ENCODE peak calls at places on chromosomes 16 and 17, in ten cellular contexts. One of them, this sample, is unnamed.

GRCh38 chr16:2761886-2762583 is 9.6 kb downstream of the SRRM2 start:
- DNase-seq in stimulated activated naive CD8-positive, alpha-beta T cell treated with anti-CD3 and anti-CD28 coated beads, Interleukin-15, amount 100 ng/mL, for 72 hours: no peak
- DNase-seq in GM12865: no peak
- DNase-seq in GM23248: no peak
- DNase-seq in NCI-H146: no peak
- DNase-seq in sigmoid colon: no peak
- DNase-seq in NCI-H1092 treated with DMSO at 0.1 percent for 48 hours: no peak
- DNase-seq in T1000: no peak
- DNase-seq in Caki2: no peak
- DNase-seq in T-helper 1 cell: no peak
- DNase-seq in this sample: no peak

GRCh38 chr17:4090898-4091297 is 51.9 kb downstream of the ZZEF1 start:
- DNase-seq in T1000: no peak
- DNase-seq in T-helper 1 cell: no peak
- DNase-seq in GM23248: peak
- DNase-seq in NCI-H1092 treated with DMSO at 0.1 percent for 48 hours: no peak
- DNase-seq in stimulated activated naive CD8-positive, alpha-beta T cell treated with anti-CD3 and anti-CD28 coated beads, Interleukin-15, amount 100 ng/mL, for 72 hours: no peak
- DNase-seq in sigmoid colon: no peak
- DNase-seq in Caki2: no peak
- DNase-seq in NCI-H146: no peak
- DNase-seq in GM12865: no peak
- DNase-seq in this sample: no peak

GRCh38 chr17:53313746-53314145 is 509.0 kb upstream of the KIF2B start:
- DNase-seq in T-helper 1 cell: no peak
- DNase-seq in NCI-H1092 treated with DMSO at 0.1 percent for 48 hours: no peak
- DNase-seq in GM23248: peak
- DNase-seq in Caki2: peak
- DNase-seq in stimulated activated naive CD8-positive, alpha-beta T cell treated with anti-CD3 and anti-CD28 coated beads, Interleukin-15, amount 100 ng/mL, for 72 hours: no peak
- DNase-seq in GM12865: no peak
- DNase-seq in T1000: no peak
- DNase-seq in sigmoid colon: no peak
- DNase-seq in NCI-H146: no peak
- DNase-seq in this sample: peak

GRCh38 chr16:29022196-29022595 is 37.3 kb downstream of the LAT start:
- DNase-seq in stimulated activated naive CD8-positive, alpha-beta T cell treated with anti-CD3 and anti-CD28 coated beads, Interleukin-15, amount 100 ng/mL, for 72 hours: no peak
- DNase-seq in GM23248: no peak
- DNase-seq in T1000: no peak
- DNase-seq in T-helper 1 cell: no peak
- DNase-seq in sigmoid colon: no peak
- DNase-seq in NCI-H146: no peak
- DNase-seq in Caki2: no peak
- DNase-seq in GM12865: no peak
- DNase-seq in NCI-H1092 treated with DMSO at 0.1 percent for 48 hours: no peak
- DNase-seq in this sample: no peak

GRCh38 chr16:69567031-69567680 is 1.4 kb downstream of the NFAT5 start:
- DNase-seq in Caki2: no peak
- DNase-seq in T1000: no peak
- DNase-seq in NCI-H1092 treated with DMSO at 0.1 percent for 48 hours: no peak
- DNase-seq in GM23248: peak
- DNase-seq in sigmoid colon: no peak
- DNase-seq in GM12865: peak
- DNase-seq in NCI-H146: no peak
- DNase-seq in T-helper 1 cell: peak
- DNase-seq in stimulated activated naive CD8-positive, alpha-beta T cell treated with anti-CD3 and anti-CD28 coated beads, Interleukin-15, amount 100 ng/mL, for 72 hours: peak
- DNase-seq in this sample: peak

GRCh38 chr17:1174490-1174889 is 5.3 kb downstream of the ABR start:
- DNase-seq in NCI-H1092 treated with DMSO at 0.1 percent for 48 hours: no peak
- DNase-seq in sigmoid colon: no peak
- DNase-seq in GM23248: no peak
- DNase-seq in NCI-H146: no peak
- DNase-seq in stimulated activated naive CD8-positive, alpha-beta T cell treated with anti-CD3 and anti-CD28 coated beads, Interleukin-15, amount 100 ng/mL, for 72 hours: no peak
- DNase-seq in T1000: no peak
- DNase-seq in Caki2: no peak
- DNase-seq in T-helper 1 cell: no peak
- DNase-seq in GM12865: no peak
- DNase-seq in this sample: no peak

GRCh38 chr17:56431736-56432135 is 161.8 kb upstream of the NOG start:
- DNase-seq in Caki2: no peak
- DNase-seq in NCI-H146: no peak
- DNase-seq in GM23248: peak
- DNase-seq in T1000: no peak
- DNase-seq in NCI-H1092 treated with DMSO at 0.1 percent for 48 hours: no peak
- DNase-seq in stimulated activated naive CD8-positive, alpha-beta T cell treated with anti-CD3 and anti-CD28 coated beads, Interleukin-15, amount 100 ng/mL, for 72 hours: no peak
- DNase-seq in sigmoid colon: no peak
- DNase-seq in GM12865: no peak
- DNase-seq in T-helper 1 cell: no peak
- DNase-seq in this sample: no peak

GRCh38 chr17:41475421-41475820 is 5.5 kb downstream of the KRT35 start:
- DNase-seq in T-helper 1 cell: no peak
- DNase-seq in GM12865: no peak
- DNase-seq in stimulated activated naive CD8-positive, alpha-beta T cell treated with anti-CD3 and anti-CD28 coated beads, Interleukin-15, amount 100 ng/mL, for 72 hours: no peak
- DNase-seq in sigmoid colon: no peak
- DNase-seq in T1000: no peak
- DNase-seq in Caki2: no peak
- DNase-seq in NCI-H1092 treated with DMSO at 0.1 percent for 48 hours: no peak
- DNase-seq in NCI-H146: no peak
- DNase-seq in GM23248: no peak
- DNase-seq in this sample: no peak

GRCh38 chr17:4234406-4234805 is 29.4 kb downstream of the ANKFY1 start:
- DNase-seq in T1000: no peak
- DNase-seq in stimulated activated naive CD8-positive, alpha-beta T cell treated with anti-CD3 and anti-CD28 coated beads, Interleukin-15, amount 100 ng/mL, for 72 hours: no peak
- DNase-seq in sigmoid colon: no peak
- DNase-seq in NCI-H1092 treated with DMSO at 0.1 percent for 48 hours: no peak
- DNase-seq in GM12865: no peak
- DNase-seq in T-helper 1 cell: no peak
- DNase-seq in GM23248: no peak
- DNase-seq in NCI-H146: no peak
- DNase-seq in Caki2: no peak
- DNase-seq in this sample: no peak

GRCh38 chr16:17206712-17207111 is 264.0 kb downstream of the XYLT1 start:
- DNase-seq in GM12865: no peak
- DNase-seq in T1000: no peak
- DNase-seq in sigmoid colon: no peak
- DNase-seq in T-helper 1 cell: no peak
- DNase-seq in GM23248: peak
- DNase-seq in Caki2: no peak
- DNase-seq in NCI-H1092 treated with DMSO at 0.1 percent for 48 hours: no peak
- DNase-seq in NCI-H146: no peak
- DNase-seq in stimulated activated naive CD8-positive, alpha-beta T cell treated with anti-CD3 and anti-CD28 coated beads, Interleukin-15, amount 100 ng/mL, for 72 hours: no peak
- DNase-seq in this sample: no peak

GRCh38 chr17:79808763-79809529 is 12.1 kb upstream of the CBX8 start:
- DNase-seq in GM23248: no peak
- DNase-seq in Caki2: peak
- DNase-seq in T1000: no peak
- DNase-seq in stimulated activated naive CD8-positive, alpha-beta T cell treated with anti-CD3 and anti-CD28 coated beads, Interleukin-15, amount 100 ng/mL, for 72 hours: no peak
- DNase-seq in NCI-H1092 treated with DMSO at 0.1 percent for 48 hours: peak
- DNase-seq in T-helper 1 cell: peak
- DNase-seq in sigmoid colon: no peak
- DNase-seq in GM12865: peak
- DNase-seq in NCI-H146: peak
- DNase-seq in this sample: peak

GRCh38 chr17:76530489-76530814 is 7.1 kb downstream of the CYGB start:
- DNase-seq in NCI-H146: no peak
- DNase-seq in NCI-H1092 treated with DMSO at 0.1 percent for 48 hours: no peak
- DNase-seq in stimulated activated naive CD8-positive, alpha-beta T cell treated with anti-CD3 and anti-CD28 coated beads, Interleukin-15, amount 100 ng/mL, for 72 hours: no peak
- DNase-seq in T1000: no peak
- DNase-seq in GM23248: no peak
- DNase-seq in Caki2: no peak
- DNase-seq in sigmoid colon: no peak
- DNase-seq in GM12865: no peak
- DNase-seq in T-helper 1 cell: no peak
- DNase-seq in this sample: no peak

GRCh38 chr17:4547118-4547906 is 7.9 kb downstream of the MYBBP1A start:
- DNase-seq in NCI-H1092 treated with DMSO at 0.1 percent for 48 hours: no peak
- DNase-seq in GM12865: no peak
- DNase-seq in T1000: no peak
- DNase-seq in stimulated activated naive CD8-positive, alpha-beta T cell treated with anti-CD3 and anti-CD28 coated beads, Interleukin-15, amount 100 ng/mL, for 72 hours: no peak
- DNase-seq in T-helper 1 cell: no peak
- DNase-seq in Caki2: no peak
- DNase-seq in NCI-H146: no peak
- DNase-seq in sigmoid colon: no peak
- DNase-seq in GM23248: no peak
- DNase-seq in this sample: no peak

GRCh38 chr16:74862743-74863244 is 88.2 kb upstream of the FA2H start:
- DNase-seq in sigmoid colon: no peak
- DNase-seq in NCI-H1092 treated with DMSO at 0.1 percent for 48 hours: peak
- DNase-seq in T1000: peak
- DNase-seq in Caki2: peak
- DNase-seq in GM12865: peak
- DNase-seq in NCI-H146: peak
- DNase-seq in stimulated activated naive CD8-positive, alpha-beta T cell treated with anti-CD3 and anti-CD28 coated beads, Interleukin-15, amount 100 ng/mL, for 72 hours: peak
- DNase-seq in T-helper 1 cell: peak
- DNase-seq in GM23248: peak
- DNase-seq in this sample: no peak

GRCh38 chr16:3485097-3485470 is 10.2 kb downstream of the C16orf90 start:
- DNase-seq in GM23248: no peak
- DNase-seq in T1000: no peak
- DNase-seq in NCI-H146: no peak
- DNase-seq in T-helper 1 cell: no peak
- DNase-seq in stimulated activated naive CD8-positive, alpha-beta T cell treated with anti-CD3 and anti-CD28 coated beads, Interleukin-15, amount 100 ng/mL, for 72 hours: no peak
- DNase-seq in Caki2: no peak
- DNase-seq in GM12865: no peak
- DNase-seq in sigmoid colon: no peak
- DNase-seq in NCI-H1092 treated with DMSO at 0.1 percent for 48 hours: no peak
- DNase-seq in this sample: no peak

GRCh38 chr16:86286991-86287640 is 223.2 kb upstream of the FOXF1 start:
- DNase-seq in GM12865: no peak
- DNase-seq in NCI-H146: no peak
- DNase-seq in sigmoid colon: no peak
- DNase-seq in GM23248: no peak
- DNase-seq in NCI-H1092 treated with DMSO at 0.1 percent for 48 hours: no peak
- DNase-seq in T-helper 1 cell: no peak
- DNase-seq in Caki2: no peak
- DNase-seq in T1000: no peak
- DNase-seq in stimulated activated naive CD8-positive, alpha-beta T cell treated with anti-CD3 and anti-CD28 coated beads, Interleukin-15, amount 100 ng/mL, for 72 hours: no peak
- DNase-seq in this sample: no peak

GRCh38 chr17:3546997-3547396 is 10.6 kb downstream of the TRPV3 start:
- DNase-seq in stimulated activated naive CD8-positive, alpha-beta T cell treated with anti-CD3 and anti-CD28 coated beads, Interleukin-15, amount 100 ng/mL, for 72 hours: no peak
- DNase-seq in Caki2: no peak
- DNase-seq in T1000: no peak
- DNase-seq in T-helper 1 cell: no peak
- DNase-seq in sigmoid colon: no peak
- DNase-seq in GM12865: no peak
- DNase-seq in NCI-H1092 treated with DMSO at 0.1 percent for 48 hours: no peak
- DNase-seq in GM23248: no peak
- DNase-seq in NCI-H146: no peak
- DNase-seq in this sample: no peak

GRCh38 chr16:57527610-57528360 is 8.6 kb downstream of the CCDC102A start:
- DNase-seq in GM12865: no peak
- DNase-seq in T1000: no peak
- DNase-seq in T-helper 1 cell: no peak
- DNase-seq in NCI-H1092 treated with DMSO at 0.1 percent for 48 hours: no peak
- DNase-seq in GM23248: no peak
- DNase-seq in sigmoid colon: no peak
- DNase-seq in Caki2: no peak
- DNase-seq in NCI-H146: no peak
- DNase-seq in stimulated activated naive CD8-positive, alpha-beta T cell treated with anti-CD3 and anti-CD28 coated beads, Interleukin-15, amount 100 ng/mL, for 72 hours: no peak
- DNase-seq in this sample: no peak

GRCh38 chr17:83057793-83058477 is 21.5 kb upstream of the METRNL start:
- DNase-seq in Caki2: no peak
- DNase-seq in GM23248: no peak
- DNase-seq in NCI-H146: no peak
- DNase-seq in GM12865: no peak
- DNase-seq in sigmoid colon: peak
- DNase-seq in stimulated activated naive CD8-positive, alpha-beta T cell treated with anti-CD3 and anti-CD28 coated beads, Interleukin-15, amount 100 ng/mL, for 72 hours: no peak
- DNase-seq in T-helper 1 cell: no peak
- DNase-seq in T1000: no peak
- DNase-seq in NCI-H1092 treated with DMSO at 0.1 percent for 48 hours: no peak
- DNase-seq in this sample: no peak

GRCh38 chr17:83110755-83111154 is 31.3 kb downstream of the METRNL start:
- DNase-seq in GM12865: no peak
- DNase-seq in NCI-H146: no peak
- DNase-seq in stimulated activated naive CD8-positive, alpha-beta T cell treated with anti-CD3 and anti-CD28 coated beads, Interleukin-15, amount 100 ng/mL, for 72 hours: no peak
- DNase-seq in sigmoid colon: peak
- DNase-seq in Caki2: no peak
- DNase-seq in T-helper 1 cell: no peak
- DNase-seq in GM23248: peak
- DNase-seq in T1000: no peak
- DNase-seq in NCI-H1092 treated with DMSO at 0.1 percent for 48 hours: no peak
- DNase-seq in this sample: no peak

GRCh38 chr17:42531455-42532354 is 4.3 kb upstream of the NAGLU start:
- DNase-seq in GM12865: peak
- DNase-seq in sigmoid colon: peak
- DNase-seq in stimulated activated naive CD8-positive, alpha-beta T cell treated with anti-CD3 and anti-CD28 coated beads, Interleukin-15, amount 100 ng/mL, for 72 hours: peak
- DNase-seq in T-helper 1 cell: peak
- DNase-seq in NCI-H146: peak
- DNase-seq in Caki2: peak
- DNase-seq in T1000: no peak
- DNase-seq in GM23248: peak
- DNase-seq in NCI-H1092 treated with DMSO at 0.1 percent for 48 hours: peak
- DNase-seq in this sample: no peak

GRCh38 chr16:78579020-78579419 is 479.6 kb downstream of the WWOX start:
- DNase-seq in sigmoid colon: no peak
- DNase-seq in GM23248: no peak
- DNase-seq in NCI-H1092 treated with DMSO at 0.1 percent for 48 hours: no peak
- DNase-seq in T1000: no peak
- DNase-seq in Caki2: no peak
- DNase-seq in NCI-H146: no peak
- DNase-seq in GM12865: no peak
- DNase-seq in stimulated activated naive CD8-positive, alpha-beta T cell treated with anti-CD3 and anti-CD28 coated beads, Interleukin-15, amount 100 ng/mL, for 72 hours: no peak
- DNase-seq in T-helper 1 cell: no peak
- DNase-seq in this sample: no peak

GRCh38 chr17:70288540-70289290 is 119.4 kb downstream of the KCNJ2 start:
- DNase-seq in NCI-H146: no peak
- DNase-seq in Caki2: no peak
- DNase-seq in T-helper 1 cell: no peak
- DNase-seq in sigmoid colon: no peak
- DNase-seq in GM12865: no peak
- DNase-seq in stimulated activated naive CD8-positive, alpha-beta T cell treated with anti-CD3 and anti-CD28 coated beads, Interleukin-15, amount 100 ng/mL, for 72 hours: no peak
- DNase-seq in T1000: no peak
- DNase-seq in NCI-H1092 treated with DMSO at 0.1 percent for 48 hours: no peak
- DNase-seq in GM23248: no peak
- DNase-seq in this sample: no peak

GRCh38 chr16:78235876-78236275 is 136.4 kb downstream of the WWOX start:
- DNase-seq in T-helper 1 cell: no peak
- DNase-seq in GM23248: no peak
- DNase-seq in Caki2: no peak
- DNase-seq in T1000: no peak
- DNase-seq in NCI-H146: no peak
- DNase-seq in sigmoid colon: no peak
- DNase-seq in NCI-H1092 treated with DMSO at 0.1 percent for 48 hours: no peak
- DNase-seq in GM12865: no peak
- DNase-seq in stimulated activated naive CD8-positive, alpha-beta T cell treated with anti-CD3 and anti-CD28 coated beads, Interleukin-15, amount 100 ng/mL, for 72 hours: no peak
- DNase-seq in this sample: no peak